ENCODE peak calls at places on chromosomes 6 and 20, in eight cellular contexts. A, K, G, C, P, I, L and D are unnamed samples.

GRCh38 chr6:136035378-136036070 is 184.0 kb downstream of the PDE7B start:
- DNase-seq in A (no peak), K (no peak), G (no peak), C (no peak), P (no peak), I (no peak), L (peak), D (no peak)

GRCh38 chr20:17612975-17613327 is 43.1 kb downstream of the DSTN start:
- DNase-seq in A (no peak), K (peak), G (no peak), C (no peak), P (no peak), I (no peak), L (no peak), D (no peak)

GRCh38 chr6:145028144-145028818 is 707.0 kb downstream of the EPM2A start:
- DNase-seq in A (no peak), K (peak), G (peak), C (no peak), P (no peak), I (peak), L (peak), D (no peak)

GRCh38 chr6:21808551-21809181 is 215.1 kb downstream of the SOX4 start:
- DNase-seq in A (no peak), K (no peak), G (no peak), C (no peak), P (no peak), I (no peak), L (peak), D (no peak)

GRCh38 chr6:766625-767024 is 73.7 kb upstream of the EXOC2 start:
- DNase-seq in A (no peak), K (no peak), G (no peak), C (no peak), P (no peak), I (no peak), L (peak), D (no peak)

GRCh38 chr6:90484903-90485302 is 102.0 kb downstream of the MAP3K7 start:
- DNase-seq in A (no peak), K (no peak), G (no peak), C (no peak), P (no peak), I (no peak), L (no peak), D (no peak)

GRCh38 chr20:13213335-13213734 is 7.7 kb upstream of the ISM1 start:
- DNase-seq in A (no peak), K (no peak), G (no peak), C (no peak), P (no peak), I (no peak), L (peak), D (no peak)

GRCh38 chr6:155248021-155249001 is 15.5 kb upstream of the CLDN20 start:
- DNase-seq in A (no peak), K (peak), G (peak), C (no peak), P (no peak), I (peak), L (peak), D (no peak)

GRCh38 chr20:47379433-47380150 is 23.1 kb upstream of the ZMYND8 start:
- DNase-seq in A (no peak), K (no peak), G (no peak), C (no peak), P (no peak), I (no peak), L (peak), D (no peak)

GRCh38 chr6:89071036-89071435 is 9.5 kb upstream of the PNRC1 start:
- DNase-seq in A (no peak), K (no peak), G (no peak), C (no peak), P (no peak), I (no peak), L (no peak), D (no peak)

GRCh38 chr6:5785235-5785634 is 221.5 kb downstream of the NRN1 start:
- DNase-seq in A (no peak), K (no peak), G (no peak), C (no peak), P (no peak), I (no peak), L (no peak), D (no peak)